ENCODE peak calls at places on chromosomes 3 and 15, in four cellular contexts. Z is MM.1S, Y is endodermal cell, P is IMR-90. G is an unnamed sample.

GRCh38 chr3:150748648-150749047 is 14.3 kb downstream of the SIAH2 start:
- DNase-seq in Y (no peak), P (no peak), Z (no peak), G (peak; percentile 40)

GRCh38 chr3:81218023-81218422 is 543.4 kb downstream of the GBE1 start:
- DNase-seq in Y (peak; percentile 59), Z (no peak), P (no peak), G (peak; percentile 33)

GRCh38 chr3:131402391-131403039 is 20.9 kb downstream of the NUDT16 start:
- DNase-seq in Y (no peak), Z (no peak), P (peak; percentile 48), G (peak; percentile 83)

GRCh38 chr15:63763476-63764123 is 70.1 kb downstream of the HERC1 start:
- DNase-seq in Z (no peak), Y (no peak), P (peak; percentile 39), G (peak; percentile 42)

GRCh38 chr3:189311521-189311920 is 139.8 kb downstream of the TPRG1 start:
- DNase-seq in P (no peak), Y (no peak), Z (no peak), G (no peak)

GRCh38 chr3:195732951-195733350 is 12.2 kb downstream of the MUC20 start:
- DNase-seq in Z (no peak), P (peak; percentile 36), Y (no peak), G (no peak)

GRCh38 chr3:113292933-113293332 is 81.6 kb downstream of the BOC start:
- DNase-seq in P (no peak), Z (no peak), Y (no peak), G (no peak)

GRCh38 chr3:124292329-124292728 is 300.4 kb upstream of the ROPN1 start:
- DNase-seq in Y (no peak), P (no peak), Z (no peak), G (no peak)

GRCh38 chr15:44728576-44729393 is 7.5 kb upstream of the TRIM69 start:
- DNase-seq in P (peak; percentile 99), Y (peak; percentile 97), Z (peak; percentile 98), G (peak; percentile 98)

GRCh38 chr3:59818033-59818936 is 768.5 kb upstream of the CFAP20DC start:
- DNase-seq in P (peak; percentile 97), Z (no peak), Y (no peak), G (peak; percentile 98)

GRCh38 chr3:13550791-13551360 is 2.0 kb downstream of the FBLN2 start:
- DNase-seq in Z (no peak), P (no peak), Y (no peak), G (no peak)

GRCh38 chr3:4271834-4272233 is 31.3 kb upstream of the SETMAR start:
- DNase-seq in Y (no peak), P (peak; percentile 38), Z (peak; percentile 39), G (peak; percentile 18)

GRCh38 chr3:16595778-16596177 is 9.4 kb downstream of the DAZL start:
- DNase-seq in P (no peak), Y (no peak), Z (no peak), G (no peak)

GRCh38 chr15:45199136-45199810 is 11.5 kb upstream of the SHF start:
- DNase-seq in Y (peak; percentile 76), P (no peak), Z (peak; percentile 48), G (peak; percentile 8)

GRCh38 chr3:71942432-71942831 is 157.5 kb upstream of the PROK2 start:
- DNase-seq in P (no peak), Y (peak; percentile 65), Z (no peak), G (no peak)

GRCh38 chr3:63232764-63233396 is 45.2 kb upstream of the SYNPR start:
- DNase-seq in P (peak; percentile 5), Y (no peak), Z (peak; percentile 29), G (peak; percentile 3)

GRCh38 chr3:149494022-149494758 is 19.7 kb downstream of the TM4SF4 start:
- DNase-seq in Z (peak; percentile 21), Y (peak; percentile 93), P (peak; percentile 76), G (peak; percentile 39)

GRCh38 chr3:161557751-161558150 is 61.1 kb downstream of the OTOL1 start:
- DNase-seq in Z (no peak), Y (no peak), P (no peak), G (no peak)

GRCh38 chr3:177466076-177466475 is 268.8 kb upstream of the TBL1XR1 start:
- DNase-seq in Z (no peak), P (no peak), Y (no peak), G (peak; percentile 52)

GRCh38 chr3:124962403-124962940 is 27.9 kb upstream of the MUC13 start:
- DNase-seq in Z (no peak), Y (no peak), P (no peak), G (no peak)

GRCh38 chr15:92653836-92654524 is 1.6 kb downstream of the FAM174B start:
- DNase-seq in P (no peak), Y (peak; percentile 79), Z (peak; percentile 21), G (no peak)
- H3K9ac ChIP-seq in P (no peak overlapping the region), Y (peak overlapping the region; percentile 7), Z (peak overlapping the region; percentile 68), G (no peak overlapping the region)

DNA sequence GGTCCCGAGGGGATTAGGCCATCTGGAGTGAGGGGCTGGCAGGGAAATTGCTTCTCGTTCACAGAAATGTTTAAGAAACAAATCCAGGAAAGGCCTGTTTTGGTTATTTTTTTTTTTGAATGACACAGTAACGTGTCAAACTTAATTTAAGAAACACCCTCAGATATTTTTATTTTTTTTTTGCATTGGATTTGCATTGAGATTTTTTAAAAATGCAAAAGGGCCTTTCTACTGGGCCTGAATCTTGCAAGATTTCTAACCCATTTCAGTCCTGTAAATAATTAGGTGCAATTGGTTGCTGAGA is 25.0 kb upstream of the KLF13 start:
- DNase-seq in P (no peak), Z (no peak), Y (no peak), G (no peak)
- H3K9ac ChIP-seq in P (no peak overlapping the region), Z (no peak overlapping the region), Y (no peak overlapping the region), G (no peak overlapping the region)

GRCh38 chr15:77034620-77035467 is 36.1 kb downstream of the TSPAN3 start:
- DNase-seq in P (no peak), Y (peak; percentile 87), Z (peak; percentile 39), G (no peak)
- H3K9ac ChIP-seq in P (no peak overlapping the region), Y (no peak overlapping the region), Z (no peak overlapping the region), G (no peak overlapping the region)

GRCh38 chr3:129554356-129555120 is 11.6 kb downstream of the H1-8 start:
- DNase-seq in P (no peak), Y (no peak), Z (no peak), G (no peak)
- H3K9ac ChIP-seq in P (no peak overlapping the region), Y (no peak overlapping the region), Z (no peak overlapping the region), G (no peak overlapping the region)